ENCODE peak calls at places on chromosomes 4 and X, in four cellular contexts. One of them, this sample, is unnamed.

GRCh38 chr4:128686032-128686465 is 123.5 kb upstream of the JADE1 start:
- DNase-seq in K562: peak
- DNase-seq in HepG2: peak
- DNase-seq in SK-N-SH: no peak
- DNase-seq in this sample: no peak

GRCh38 chr4:96352051-96352517 is 512.2 kb downstream of the PDHA2 start:
- DNase-seq in K562: peak
- DNase-seq in HepG2: peak
- DNase-seq in SK-N-SH: peak
- DNase-seq in this sample: peak

GRCh38 chr4:172830295-172830764 is 338.3 kb upstream of the GALNT7 start:
- DNase-seq in K562: peak
- DNase-seq in HepG2: peak
- DNase-seq in SK-N-SH: peak
- DNase-seq in this sample: no peak

GRCh38 chr4:53586121-53586816 is 5.0 kb downstream of the LNX1 start:
- DNase-seq in K562: no peak
- DNase-seq in HepG2: no peak
- DNase-seq in SK-N-SH: no peak
- DNase-seq in this sample: no peak

GRCh38 chr4:8770518-8771257 is 101.0 kb downstream of the HMX1 start:
- DNase-seq in K562: no peak
- DNase-seq in HepG2: no peak
- DNase-seq in SK-N-SH: no peak
- DNase-seq in this sample: no peak

GRCh38 chrX:42973321-42973720 is 195.4 kb upstream of the PPP1R2C start:
- DNase-seq in K562: no peak
- DNase-seq in HepG2: no peak
- DNase-seq in SK-N-SH: no peak
- DNase-seq in this sample: no peak

GRCh38 chrX:43643201-43643600 is 12.9 kb upstream of the MAOA start:
- DNase-seq in K562: no peak
- DNase-seq in HepG2: no peak
- DNase-seq in SK-N-SH: no peak
- DNase-seq in this sample: no peak

GRCh38 chr4:66572949-66573348 is 902.7 kb upstream of the EPHA5 start:
- DNase-seq in K562: no peak
- DNase-seq in HepG2: no peak
- DNase-seq in SK-N-SH: no peak
- DNase-seq in this sample: no peak

GRCh38 chr4:84496356-84497219 is 2.5 kb downstream of the NKX6-1 start:
- DNase-seq in K562: no peak
- DNase-seq in HepG2: no peak
- DNase-seq in SK-N-SH: peak
- DNase-seq in this sample: peak

GRCh38 chr4:176339936-176340761 is 20.4 kb downstream of the SPCS3 start:
- DNase-seq in K562: no peak
- DNase-seq in HepG2: no peak
- DNase-seq in SK-N-SH: peak
- DNase-seq in this sample: no peak

GRCh38 chrX:68835104-68835442 is 6.3 kb downstream of the EFNB1 start:
- DNase-seq in K562: no peak
- DNase-seq in HepG2: no peak
- DNase-seq in SK-N-SH: no peak
- DNase-seq in this sample: no peak

GRCh38 chr4:6742507-6742906 is 26.5 kb downstream of the BLOC1S4 start:
- DNase-seq in K562: no peak
- DNase-seq in HepG2: no peak
- DNase-seq in SK-N-SH: no peak
- DNase-seq in this sample: no peak

GRCh38 chr4:119041951-119042560 is 93.6 kb upstream of the MYOZ2 start:
- DNase-seq in K562: peak
- DNase-seq in HepG2: peak
- DNase-seq in SK-N-SH: peak
- DNase-seq in this sample: peak

GRCh38 chrX:109952985-109953905 is 49.7 kb upstream of the TMEM164 start:
- DNase-seq in K562: no peak
- DNase-seq in HepG2: no peak
- DNase-seq in SK-N-SH: no peak
- DNase-seq in this sample: no peak

GRCh38 chr4:187171731-187172339 is 448.2 kb upstream of the FAT1 start:
- DNase-seq in K562: no peak
- DNase-seq in HepG2: no peak
- DNase-seq in SK-N-SH: no peak
- DNase-seq in this sample: no peak

GRCh38 chr4:119490335-119490734 is 138.3 kb downstream of the PDE5A start:
- DNase-seq in K562: no peak
- DNase-seq in HepG2: no peak
- DNase-seq in SK-N-SH: no peak
- DNase-seq in this sample: peak

GRCh38 chr4:184513802-184514120 is 39.4 kb upstream of the IRF2 start:
- DNase-seq in K562: no peak
- DNase-seq in HepG2: no peak
- DNase-seq in SK-N-SH: no peak
- DNase-seq in this sample: no peak

GRCh38 chrX:12999422-12999821 is 24.5 kb downstream of the TMSB4X start:
- DNase-seq in K562: no peak
- DNase-seq in HepG2: no peak
- DNase-seq in SK-N-SH: no peak
- DNase-seq in this sample: no peak

GRCh38 chr4:184868623-184869022 is 42.9 kb upstream of the ACSL1 start:
- DNase-seq in K562: no peak
- DNase-seq in HepG2: no peak
- DNase-seq in SK-N-SH: no peak
- DNase-seq in this sample: no peak

GRCh38 chr4:169815606-169816005 is 57.9 kb upstream of the HPF1 start:
- DNase-seq in K562: no peak
- DNase-seq in HepG2: peak
- DNase-seq in SK-N-SH: no peak
- DNase-seq in this sample: no peak

GRCh38 chr4:150960079-150960478 is 55.0 kb downstream of the LRBA start:
- DNase-seq in K562: peak
- DNase-seq in HepG2: peak
- DNase-seq in SK-N-SH: peak
- DNase-seq in this sample: no peak

GRCh38 chrX:100685284-100685996 is 41.4 kb downstream of the SRPX2 start:
- DNase-seq in K562: peak
- DNase-seq in HepG2: peak
- DNase-seq in SK-N-SH: peak
- DNase-seq in this sample: peak

GRCh38 chrX:17242470-17242869 is 132.5 kb upstream of the NHS start:
- DNase-seq in K562: peak
- DNase-seq in HepG2: peak
- DNase-seq in SK-N-SH: peak
- DNase-seq in this sample: peak

GRCh38 chrX:151975228-151975593 is 735 bp upstream of the GABRE start:
- DNase-seq in K562: peak
- DNase-seq in HepG2: no peak
- DNase-seq in SK-N-SH: no peak
- DNase-seq in this sample: peak

GRCh38 chr4:77728420-77728819 is 90.7 kb downstream of the CNOT6L start:
- DNase-seq in K562: no peak
- DNase-seq in HepG2: no peak
- DNase-seq in SK-N-SH: no peak
- DNase-seq in this sample: no peak

GRCh38 chrX:50700921-50701320 is 113.1 kb downstream of the SHROOM4 start:
- DNase-seq in K562: no peak
- DNase-seq in HepG2: no peak
- DNase-seq in SK-N-SH: no peak
- DNase-seq in this sample: no peak

GRCh38 chr4:78592104-78592783 is 40.7 kb downstream of the ANXA3 start:
- DNase-seq in K562: peak
- DNase-seq in HepG2: no peak
- DNase-seq in SK-N-SH: peak
- DNase-seq in this sample: peak

GRCh38 chrX:136650811-136651210 is 2.9 kb downstream of the CD40LG start:
- DNase-seq in K562: no peak
- DNase-seq in HepG2: no peak
- DNase-seq in SK-N-SH: no peak
- DNase-seq in this sample: no peak

GRCh38 chrX:508163-508562 is 121.5 kb upstream of the PPP2R3B start:
- DNase-seq in K562: no peak
- DNase-seq in HepG2: no peak
- DNase-seq in SK-N-SH: no peak
- DNase-seq in this sample: no peak

GRCh38 chrX:13028871-13029336 is 15.5 kb downstream of the FAM9C start:
- DNase-seq in K562: no peak
- DNase-seq in HepG2: peak
- DNase-seq in SK-N-SH: no peak
- DNase-seq in this sample: no peak

GRCh38 chr4:45939056-45939455 is 184.8 kb downstream of the GABRG1 start:
- DNase-seq in K562: no peak
- DNase-seq in HepG2: no peak
- DNase-seq in SK-N-SH: no peak
- DNase-seq in this sample: no peak
- TF ChIP-seq FOXJ3 in K562: no peak
- TF ChIP-seq FOXJ3 in HepG2: no peak
- TF ChIP-seq FOXJ3 in SK-N-SH: no peak
- TF ChIP-seq FOXJ3 in this sample: no peak

GRCh38 chr4:109559625-109559982 is 442 bp upstream of the MCUB start:
- DNase-seq in K562: no peak
- DNase-seq in HepG2: no peak
- DNase-seq in SK-N-SH: peak
- DNase-seq in this sample: peak
- TF ChIP-seq FOXJ3 in K562: no peak
- TF ChIP-seq FOXJ3 in HepG2: no peak
- TF ChIP-seq FOXJ3 in SK-N-SH: no peak
- TF ChIP-seq FOXJ3 in this sample: no peak

GRCh38 chr4:87839309-87839946 is 6.7 kb downstream of the MEPE start:
- DNase-seq in K562: peak
- DNase-seq in HepG2: no peak
- DNase-seq in SK-N-SH: no peak
- DNase-seq in this sample: no peak
- TF ChIP-seq FOXJ3 in K562: no peak
- TF ChIP-seq FOXJ3 in HepG2: no peak
- TF ChIP-seq FOXJ3 in SK-N-SH: no peak
- TF ChIP-seq FOXJ3 in this sample: no peak

GRCh38 chrX:10507876-10508275 is 112.5 kb downstream of the MID1 start:
- DNase-seq in K562: no peak
- DNase-seq in HepG2: no peak
- DNase-seq in SK-N-SH: no peak
- DNase-seq in this sample: no peak
- TF ChIP-seq FOXJ3 in K562: no peak
- TF ChIP-seq FOXJ3 in HepG2: no peak
- TF ChIP-seq FOXJ3 in SK-N-SH: no peak
- TF ChIP-seq FOXJ3 in this sample: no peak

DNA sequence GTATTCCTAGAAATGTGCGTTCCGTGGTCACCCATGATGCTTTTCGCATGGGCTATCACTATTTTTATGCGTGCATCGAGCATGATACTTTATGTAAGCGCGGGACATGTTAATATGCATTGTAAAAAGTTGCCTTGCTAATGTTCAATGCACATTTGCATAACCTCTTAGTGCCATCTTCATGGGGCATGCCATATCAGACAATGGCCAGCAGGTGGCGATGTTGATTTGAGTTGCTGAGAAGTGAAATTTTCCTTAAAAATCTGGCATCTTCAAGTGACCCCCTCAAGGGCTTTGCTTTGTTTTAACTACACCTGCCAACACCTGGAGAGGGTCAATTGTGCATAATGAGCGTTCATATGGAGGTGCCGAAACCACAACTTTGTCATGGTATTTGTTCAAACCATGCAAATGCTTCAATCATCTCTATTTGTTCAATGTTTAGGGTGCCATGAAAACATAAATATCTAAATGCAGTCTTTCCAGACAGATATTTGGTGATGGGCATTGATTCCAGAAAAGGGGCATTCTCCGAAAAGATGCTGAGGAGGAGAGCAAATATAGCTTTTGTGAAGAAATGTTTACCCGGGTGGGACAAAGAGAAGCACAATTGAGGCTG is 833.9 kb upstream of the PRKX start:
- DNase-seq in K562: peak
- DNase-seq in HepG2: peak
- DNase-seq in SK-N-SH: peak
- DNase-seq in this sample: peak
- TF ChIP-seq FOXJ3 in K562: no peak
- TF ChIP-seq FOXJ3 in HepG2: no peak
- TF ChIP-seq FOXJ3 in SK-N-SH: no peak
- TF ChIP-seq FOXJ3 in this sample: no peak

GRCh38 chr4:1449475-1449832 is 43.2 kb upstream of the NKX1-1 start:
- DNase-seq in K562: no peak
- DNase-seq in HepG2: no peak
- DNase-seq in SK-N-SH: no peak
- DNase-seq in this sample: peak

GRCh38 chr4:1449833-1450741 is 43.8 kb upstream of the NKX1-1 start:
- DNase-seq in K562: no peak
- DNase-seq in HepG2: no peak
- DNase-seq in SK-N-SH: peak
- DNase-seq in this sample: no peak

GRCh38 chr4:1451752-1452122 is 45.5 kb upstream of the NKX1-1 start:
- DNase-seq in K562: no peak
- DNase-seq in HepG2: no peak
- DNase-seq in SK-N-SH: peak
- DNase-seq in this sample: no peak

GRCh38 chr4:1452431-1453051 is 46.3 kb upstream of the NKX1-1 start:
- DNase-seq in K562: no peak
- DNase-seq in HepG2: no peak
- DNase-seq in SK-N-SH: no peak
- DNase-seq in this sample: no peak

GRCh38 chr4:1451106-1451751 is 45.0 kb upstream of the NKX1-1 start:
- DNase-seq in K562: no peak
- DNase-seq in HepG2: no peak
- DNase-seq in SK-N-SH: peak
- DNase-seq in this sample: no peak
- TF ChIP-seq FOXJ3 in K562: no peak
- TF ChIP-seq FOXJ3 in HepG2: no peak
- TF ChIP-seq FOXJ3 in SK-N-SH: no peak
- TF ChIP-seq FOXJ3 in this sample: no peak

DNA sequence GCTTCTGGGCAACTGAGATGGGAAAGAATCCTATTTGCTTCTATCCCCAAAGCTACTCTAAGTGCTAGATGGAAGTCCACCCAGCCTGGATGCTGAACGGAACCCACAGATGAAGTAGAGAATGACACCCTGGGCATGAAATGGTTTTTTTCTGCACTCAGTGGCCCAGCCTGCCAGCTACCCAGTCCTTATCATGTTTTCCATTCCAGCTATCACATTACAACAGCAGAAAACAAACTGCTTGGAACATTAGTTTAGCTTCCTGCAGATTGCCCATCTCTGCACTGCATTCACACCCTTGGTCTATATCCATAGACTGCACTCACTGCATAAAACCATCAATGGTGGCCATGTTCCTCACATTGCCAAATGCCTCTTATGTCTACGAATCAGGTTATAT is 79.1 kb downstream of the NYX start:
- DNase-seq in K562: no peak
- DNase-seq in HepG2: no peak
- DNase-seq in SK-N-SH: no peak
- DNase-seq in this sample: no peak
- TF ChIP-seq FOXJ3 in K562: no peak
- TF ChIP-seq FOXJ3 in HepG2: no peak
- TF ChIP-seq FOXJ3 in SK-N-SH: no peak
- TF ChIP-seq FOXJ3 in this sample: no peak

This sample was measured in WTC11.